ENCODE peak calls at places on chromosomes 3 and 15, in ten cellular contexts. Z is GM03348, L is AG09319, J is NCI-H1092, R is ACHN, Q is cardiac muscle cell, T is iPS-NIHi11, P is posterior cingulate gyrus, G is cardiac fibroblast, F is AG09309. S is an unnamed sample.

GRCh38 chr3:56254835-56255234 is 213.4 kb downstream of the ERC2 start:
- DNase-seq in T (peak; percentile 40), L (no peak), J (no peak), G (no peak), R (no peak), Q (no peak), F (no peak), P (no peak), Z (peak; percentile 15), S (no peak)

GRCh38 chr15:92149029-92149428 is 244.7 kb upstream of the ST8SIA2 start:
- DNase-seq in G (no peak), R (no peak), L (peak; percentile 70), T (no peak), Z (peak; percentile 72), F (peak; percentile 57), J (no peak), Q (no peak), P (no peak), S (no peak)

GRCh38 chr15:68447209-68447608 is 15.2 kb upstream of the ITGA11 start:
- DNase-seq in G (no peak), Q (no peak), L (no peak), R (no peak), P (no peak), J (no peak), F (no peak), T (no peak), Z (no peak), S (no peak)

GRCh38 chr3:114839476-114839875 is 307.6 kb downstream of the ZBTB20 start:
- DNase-seq in Z (peak; percentile 6), Q (peak; percentile 4), T (no peak), J (no peak), L (no peak), P (no peak), R (no peak), G (no peak), F (no peak), S (no peak)

GRCh38 chr3:43224405-43225073 is 61.8 kb upstream of the SNRK start:
- DNase-seq in T (no peak), G (no peak), Q (no peak), Z (no peak), R (no peak), P (no peak), L (no peak), J (no peak), F (no peak), S (no peak)

GRCh38 chr3:40042752-40043443 is 233.5 kb downstream of the MYRIP start:
- DNase-seq in F (no peak), T (no peak), R (no peak), Q (no peak), J (no peak), L (no peak), P (no peak), Z (no peak), G (peak; percentile 28), S (no peak)

GRCh38 chr15:100008258-100008657 is 275.0 kb upstream of the LYSMD4 start:
- DNase-seq in Z (no peak), R (no peak), P (no peak), T (no peak), Q (no peak), L (no peak), G (no peak), J (no peak), F (no peak), S (no peak)

GRCh38 chr3:186173202-186173815 is 64.4 kb upstream of the ETV5 start:
- DNase-seq in Q (no peak), J (no peak), L (no peak), R (no peak), F (no peak), T (no peak), P (no peak), Z (no peak), G (no peak), S (no peak)

GRCh38 chr15:67865331-67865730 is 25.5 kb upstream of the RNU6-1 start:
- DNase-seq in Q (peak; percentile 47), F (no peak), G (no peak), Z (no peak), J (no peak), R (no peak), P (no peak), T (no peak), L (no peak), S (no peak)

GRCh38 chr3:149581248-149581647 is 76.6 kb downstream of the WWTR1 start:
- DNase-seq in J (no peak), R (peak; percentile 63), T (no peak), F (peak; percentile 63), Z (peak; percentile 30), P (no peak), G (peak; percentile 49), Q (no peak), L (no peak), S (no peak)

GRCh38 chr15:92394327-92395175 is 870 bp downstream of the ST8SIA2 start:
- DNase-seq in T (peak; percentile 44), J (no peak), Q (no peak), L (no peak), F (no peak), G (no peak), R (no peak), Z (no peak), P (no peak), S (no peak)

GRCh38 chr15:67232591-67232990 is 21.9 kb downstream of the AAGAB start:
- DNase-seq in R (no peak), G (no peak), T (no peak), J (no peak), Q (no peak), P (no peak), Z (no peak), F (no peak), L (no peak), S (no peak)

GRCh38 chr3:62965311-62965710 is 90.1 kb upstream of the CADPS start:
- DNase-seq in J (no peak), Z (no peak), G (no peak), P (no peak), F (no peak), Q (no peak), T (no peak), L (no peak), R (peak; percentile 42), S (no peak)

GRCh38 chr3:72887723-72888545 is at the start of gene GXYLT2:
- DNase-seq in R (peak; percentile 58), J (peak; percentile 37), G (peak; percentile 77), Z (peak; percentile 75), P (peak; percentile 80), F (no peak), T (peak; percentile 84), L (no peak), Q (peak; percentile 86), S (peak; percentile 82)

S was measured in globus pallidus.